ENCODE peak calls at places on chromosome 7, in six cellular contexts. L, T, Z, Q, U and B are unnamed samples.

GRCh38 chr7:112433289-112433688 is 17.0 kb upstream of the IFRD1 start:
- DNase-seq in Z (no peak), L (no peak), U (no peak), T (no peak), Q (no peak), B (no peak)

GRCh38 chr7:8434290-8435002 is 1.0 kb downstream of the NXPH1 start:
- DNase-seq in U (no peak), Z (no peak), Q (no peak), T (no peak), L (no peak), B (no peak)

GRCh38 chr7:106038916-106039315 is 73.2 kb downstream of the SYPL1 start:
- DNase-seq in Q (no peak), Z (no peak), U (no peak), T (no peak), L (no peak), B (no peak)

GRCh38 chr7:124651136-124651535 is 114.5 kb downstream of the GPR37 start:
- DNase-seq in T (no peak), L (no peak), U (no peak), Z (no peak), Q (no peak), B (no peak)

GRCh38 chr7:70619130-70619529 is 512.8 kb upstream of the GALNT17 start:
- DNase-seq in T (no peak), U (peak; percentile 33), L (no peak), Q (no peak), Z (no peak), B (no peak)

GRCh38 chr7:44914992-44915607 is 29.8 kb upstream of the PURB start:
- DNase-seq in Z (no peak), U (no peak), T (no peak), L (no peak), Q (no peak), B (peak; percentile 67)

GRCh38 chr7:71348751-71349415 is 216.9 kb downstream of the GALNT17 start:
- DNase-seq in U (no peak), Q (no peak), Z (no peak), T (no peak), L (no peak), B (no peak)

GRCh38 chr7:101725911-101726310 is 91.5 kb upstream of the CUX1 start:
- DNase-seq in Z (no peak), T (no peak), Q (no peak), U (no peak), L (no peak), B (no peak)

GRCh38 chr7:149670288-149670687 is 103.1 kb downstream of the ZNF467 start:
- DNase-seq in L (no peak), Z (peak; percentile 16), T (no peak), U (peak; percentile 27), Q (no peak), B (no peak)

GRCh38 chr7:20197837-20198236 is 19.3 kb downstream of the MACC1 start:
- DNase-seq in Q (no peak), L (no peak), T (no peak), U (no peak), Z (no peak), B (no peak)

GRCh38 chr7:114008696-114009095 is 89.9 kb upstream of the PPP1R3A start:
- DNase-seq in Q (no peak), T (no peak), U (no peak), L (no peak), Z (no peak), B (no peak)

GRCh38 chr7:141012696-141013344 is 1.9 kb downstream of the MRPS33 start:
- DNase-seq in Z (no peak), T (peak; percentile 27), Q (no peak), L (no peak), U (no peak), B (no peak)

GRCh38 chr7:136293272-136293671 is 316.1 kb upstream of the MTPN start:
- DNase-seq in L (no peak), Q (no peak), T (no peak), Z (no peak), U (no peak), B (no peak)

GRCh38 chr7:5296015-5296621 is 13.4 kb downstream of the SLC29A4 start:
- DNase-seq in Q (no peak), U (no peak), T (no peak), Z (no peak), L (no peak), B (peak; percentile 19)

GRCh38 chr7:93301736-93302135 is 69.6 kb downstream of the VPS50 start:
- DNase-seq in U (no peak), Z (no peak), Q (no peak), T (no peak), L (no peak), B (no peak)

GRCh38 chr7:73920406-73921134 is 59.6 kb downstream of the TMEM270 start:
- DNase-seq in T (no peak), L (no peak), Z (no peak), U (no peak), Q (no peak), B (no peak)

GRCh38 chr7:56537952-56538351 is 421.7 kb upstream of the NUPR2 start:
- DNase-seq in U (no peak), Q (no peak), T (no peak), L (no peak), Z (no peak), B (no peak)

GRCh38 chr7:20395094-20395493 is 64.4 kb downstream of the ITGB8 start:
- DNase-seq in L (no peak), U (no peak), Z (no peak), T (peak; percentile 70), Q (no peak), B (no peak)

GRCh38 chr7:135512135-135512887 is 2.4 kb upstream of the CNOT4 start:
- DNase-seq in Z (no peak), U (peak; percentile 63), T (peak; percentile 53), L (no peak), Q (no peak), B (no peak)

GRCh38 chr7:23787272-23787671 is 77.3 kb downstream of the STK31 start:
- DNase-seq in Q (no peak), L (no peak), U (no peak), T (no peak), Z (no peak), B (no peak)

GRCh38 chr7:84536256-84536870 is 341.8 kb upstream of the SEMA3A start:
- DNase-seq in U (no peak), Q (no peak), L (no peak), T (no peak), Z (no peak), B (no peak)

GRCh38 chr7:69911337-69911736 is 313.1 kb downstream of the AUTS2 start:
- DNase-seq in Z (no peak), T (no peak), Q (no peak), U (no peak), L (no peak), B (no peak)

GRCh38 chr7:158740013-158740656 is 35.5 kb upstream of the NCAPG2 start:
- DNase-seq in U (no peak), Z (peak; percentile 17), L (no peak), Q (no peak), T (peak; percentile 39), B (no peak)

GRCh38 chr7:36726311-36726710 is 2.0 kb upstream of the AOAH start:
- DNase-seq in L (no peak), T (no peak), Q (no peak), Z (no peak), U (no peak), B (no peak)

GRCh38 chr7:88167223-88167622 is 52.6 kb downstream of the SRI start:
- DNase-seq in Z (no peak), L (no peak), T (no peak), U (no peak), Q (no peak), B (no peak)

DNA sequence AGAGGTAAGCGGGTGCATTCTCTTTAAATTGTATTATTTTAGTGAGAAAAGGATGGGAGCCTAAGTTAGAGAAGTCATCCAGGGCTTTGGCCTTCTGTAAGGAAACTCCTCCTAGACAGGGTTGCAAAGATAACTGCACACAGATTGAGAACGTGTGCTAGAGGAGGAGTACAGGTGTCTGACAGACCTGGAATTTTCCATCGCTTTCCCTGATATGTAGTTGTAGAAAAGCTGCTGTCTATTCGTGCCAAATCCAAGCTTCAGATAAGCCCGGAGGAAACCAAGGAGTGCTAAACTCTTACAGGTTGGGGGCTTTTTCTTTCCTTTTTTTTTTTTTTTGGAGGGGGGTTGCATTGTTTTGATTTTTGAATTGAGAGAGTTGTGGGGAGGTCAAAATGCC is 23.1 kb downstream of the LRRC4 start:
- DNase-seq in L (no peak), Z (no peak), Q (no peak), U (no peak), T (no peak), B (no peak)
- TF ChIP-seq CTCF in L (no peak), Z (no peak), Q (no peak), U (no peak), T (no peak), B (no peak)

GRCh38 chr7:121323934-121324333 is 4.9 kb upstream of the WNT16 start:
- DNase-seq in U (peak; percentile 8), T (no peak), Z (no peak), L (no peak), Q (no peak), B (no peak)
- H3K27ac ChIP-seq in U (no peak overlapping the region), T (no peak overlapping the region), Z (no peak overlapping the region), L (no peak overlapping the region), Q (no peak overlapping the region), B (no peak overlapping the region)

GRCh38 chr7:89332026-89332425 is 536.5 kb upstream of the TEX47 start:
- DNase-seq in T (no peak), U (no peak), L (no peak), Z (no peak), Q (no peak), B (no peak)

GRCh38 chr7:89335490-89335889 is 540.0 kb upstream of the TEX47 start:
- DNase-seq in T (no peak), Z (no peak), U (no peak), L (no peak), Q (no peak), B (no peak)

GRCh38 chr7:89339748-89340147 is 544.2 kb upstream of the TEX47 start:
- DNase-seq in Z (no peak), U (no peak), L (no peak), T (no peak), Q (no peak), B (no peak)

DNA sequence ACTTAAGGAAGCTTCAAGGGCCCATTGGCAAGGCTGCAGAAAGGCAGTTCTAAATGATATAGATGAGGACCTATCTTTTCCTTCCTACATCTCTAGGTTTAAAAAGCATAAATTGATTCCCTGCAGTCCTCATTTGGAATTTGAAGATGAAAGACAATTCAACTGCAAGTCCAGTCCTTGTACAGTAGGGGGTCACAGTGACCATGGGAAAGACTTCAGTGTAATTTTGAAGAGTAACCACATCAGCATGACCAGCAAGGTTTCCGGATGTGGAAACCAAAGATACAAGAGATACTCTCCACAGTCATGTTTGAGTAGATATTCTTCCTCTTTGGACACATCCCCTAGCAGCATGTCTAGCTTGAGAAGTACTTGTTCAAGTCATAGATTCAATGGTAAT is 539.2 kb upstream of the TEX47 start:
- DNase-seq in T (no peak), U (no peak), L (no peak), Q (no peak), Z (no peak), B (no peak)
- TF ChIP-seq CTCF in T (no peak), U (no peak), L (no peak), Q (no peak), Z (no peak), B (no peak)

DNA sequence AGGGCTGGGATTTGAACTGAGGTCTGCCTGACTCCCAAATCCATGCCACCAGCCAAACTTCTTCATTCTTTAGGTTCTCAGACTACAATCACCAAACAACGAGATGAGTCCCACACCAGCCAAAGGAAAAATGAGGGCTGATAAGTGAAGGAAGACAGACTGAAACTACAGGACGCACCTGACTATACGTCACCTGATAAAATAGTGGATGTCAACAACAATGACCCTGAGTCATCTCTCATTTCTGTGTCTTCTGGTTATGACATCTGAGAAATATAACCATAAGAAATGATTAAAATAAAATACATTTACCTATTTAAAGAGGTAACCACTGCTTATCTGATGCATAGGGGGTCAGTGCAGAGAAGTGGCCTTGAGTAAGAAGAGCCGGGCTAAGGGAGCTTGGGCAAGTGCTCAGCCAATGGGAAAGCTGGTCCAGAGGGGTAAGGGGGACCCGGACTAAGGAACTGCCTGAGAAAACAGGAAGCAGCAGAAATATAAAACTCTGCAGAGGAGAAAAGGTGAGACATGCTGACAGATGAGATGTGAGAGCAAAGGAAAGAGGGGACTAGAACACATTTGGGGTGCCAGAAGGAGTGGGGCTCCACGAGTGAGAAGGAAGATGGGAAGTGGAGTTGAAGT is 51.8 kb downstream of the HIPK2 start:
- DNase-seq in Q (no peak), Z (peak; percentile 7), U (no peak), L (no peak), T (no peak), B (no peak)
- H3K27ac ChIP-seq in Q (peak overlapping the region; percentile 6), Z (peak overlapping the region; percentile 43), U (no peak overlapping the region), L (peak overlapping the region; percentile 0), T (no peak overlapping the region), B (no peak overlapping the region)